ENCODE peak calls at places on chromosomes 11 and 22, in seven cellular contexts. One of them, this sample, is unnamed.

GRCh38 chr11:86208572-86208971 is 36.0 kb upstream of the EED start:
- DNase-seq in left colon: no peak
- DNase-seq in CD4-positive, CD25-positive, alpha-beta regulatory T cell: no peak
- DNase-seq in T-helper 2 cell: no peak
- DNase-seq in anterior cingulate cortex: no peak
- DNase-seq in KG1: no peak
- DNase-seq in endothelial cell: no peak
- DNase-seq in this sample: no peak

GRCh38 chr11:2891901-2892214 is 6.3 kb upstream of the CDKN1C start:
- DNase-seq in left colon: peak; percentile 68
- DNase-seq in CD4-positive, CD25-positive, alpha-beta regulatory T cell: no peak
- DNase-seq in T-helper 2 cell: no peak
- DNase-seq in anterior cingulate cortex: no peak
- DNase-seq in KG1: no peak
- DNase-seq in endothelial cell: no peak
- DNase-seq in this sample: no peak

GRCh38 chr22:46675479-46675878 is 55.3 kb downstream of the GRAMD4 start:
- DNase-seq in left colon: no peak
- DNase-seq in CD4-positive, CD25-positive, alpha-beta regulatory T cell: no peak
- DNase-seq in T-helper 2 cell: no peak
- DNase-seq in anterior cingulate cortex: no peak
- DNase-seq in KG1: no peak
- DNase-seq in endothelial cell: no peak
- DNase-seq in this sample: no peak

GRCh38 chr11:84817998-84818397 is 809.1 kb downstream of the DLG2 start:
- DNase-seq in left colon: no peak
- DNase-seq in CD4-positive, CD25-positive, alpha-beta regulatory T cell: no peak
- DNase-seq in T-helper 2 cell: no peak
- DNase-seq in anterior cingulate cortex: no peak
- DNase-seq in KG1: no peak
- DNase-seq in endothelial cell: no peak
- DNase-seq in this sample: no peak

GRCh38 chr22:27985323-27986275 is 66.5 kb upstream of the PITPNB start:
- DNase-seq in left colon: no peak
- DNase-seq in CD4-positive, CD25-positive, alpha-beta regulatory T cell: no peak
- DNase-seq in T-helper 2 cell: no peak
- DNase-seq in anterior cingulate cortex: no peak
- DNase-seq in KG1: no peak
- DNase-seq in endothelial cell: no peak
- DNase-seq in this sample: no peak

GRCh38 chr11:134642206-134642605 is 230.2 kb upstream of the B3GAT1 start:
- DNase-seq in left colon: peak; percentile 11
- DNase-seq in CD4-positive, CD25-positive, alpha-beta regulatory T cell: no peak
- DNase-seq in T-helper 2 cell: no peak
- DNase-seq in anterior cingulate cortex: no peak
- DNase-seq in KG1: no peak
- DNase-seq in endothelial cell: no peak
- DNase-seq in this sample: no peak

GRCh38 chr22:39214383-39215069 is 30.3 kb downstream of the PDGFB start:
- DNase-seq in left colon: no peak
- DNase-seq in CD4-positive, CD25-positive, alpha-beta regulatory T cell: no peak
- DNase-seq in T-helper 2 cell: no peak
- DNase-seq in anterior cingulate cortex: no peak
- DNase-seq in KG1: no peak
- DNase-seq in endothelial cell: no peak
- DNase-seq in this sample: no peak

GRCh38 chr11:112163875-112164521 is at the start of gene IL18:
- DNase-seq in left colon: peak; percentile 78
- DNase-seq in CD4-positive, CD25-positive, alpha-beta regulatory T cell: no peak
- DNase-seq in T-helper 2 cell: no peak
- DNase-seq in anterior cingulate cortex: no peak
- DNase-seq in KG1: peak; percentile 62
- DNase-seq in endothelial cell: peak; percentile 17
- DNase-seq in this sample: no peak

GRCh38 chr11:21814169-21814568 is 378.7 kb upstream of the ANO5 start:
- DNase-seq in left colon: no peak
- DNase-seq in CD4-positive, CD25-positive, alpha-beta regulatory T cell: no peak
- DNase-seq in T-helper 2 cell: no peak
- DNase-seq in anterior cingulate cortex: no peak
- DNase-seq in KG1: no peak
- DNase-seq in endothelial cell: no peak
- DNase-seq in this sample: no peak

GRCh38 chr22:29269731-29270474 is 1.8 kb downstream of the EWSR1 start:
- DNase-seq in left colon: peak; percentile 31
- DNase-seq in CD4-positive, CD25-positive, alpha-beta regulatory T cell: peak; percentile 35
- DNase-seq in T-helper 2 cell: no peak
- DNase-seq in anterior cingulate cortex: no peak
- DNase-seq in KG1: no peak
- DNase-seq in endothelial cell: no peak
- DNase-seq in this sample: no peak

GRCh38 chr11:114284021-114284420 is 12.2 kb upstream of the NNMT start:
- DNase-seq in left colon: peak; percentile 45
- DNase-seq in CD4-positive, CD25-positive, alpha-beta regulatory T cell: no peak
- DNase-seq in T-helper 2 cell: no peak
- DNase-seq in anterior cingulate cortex: no peak
- DNase-seq in KG1: no peak
- DNase-seq in endothelial cell: no peak
- DNase-seq in this sample: no peak

GRCh38 chr22:31861226-31861840 is 83.0 kb upstream of the YWHAH start:
- DNase-seq in left colon: no peak
- DNase-seq in CD4-positive, CD25-positive, alpha-beta regulatory T cell: peak; percentile 10
- DNase-seq in T-helper 2 cell: no peak
- DNase-seq in anterior cingulate cortex: no peak
- DNase-seq in KG1: no peak
- DNase-seq in endothelial cell: no peak
- DNase-seq in this sample: no peak

GRCh38 chr11:85772700-85773099 is 38.2 kb downstream of the SYTL2 start:
- DNase-seq in left colon: no peak
- DNase-seq in CD4-positive, CD25-positive, alpha-beta regulatory T cell: no peak
- DNase-seq in T-helper 2 cell: no peak
- DNase-seq in anterior cingulate cortex: no peak
- DNase-seq in KG1: no peak
- DNase-seq in endothelial cell: no peak
- DNase-seq in this sample: no peak

GRCh38 chr22:47369020-47369419 is 606.6 kb downstream of the TBC1D22A start:
- DNase-seq in left colon: no peak
- DNase-seq in CD4-positive, CD25-positive, alpha-beta regulatory T cell: no peak
- DNase-seq in T-helper 2 cell: no peak
- DNase-seq in anterior cingulate cortex: no peak
- DNase-seq in KG1: no peak
- DNase-seq in endothelial cell: no peak
- DNase-seq in this sample: no peak

GRCh38 chr11:62004473-62004872 is 37.0 kb upstream of the FTH1 start:
- DNase-seq in left colon: no peak
- DNase-seq in CD4-positive, CD25-positive, alpha-beta regulatory T cell: no peak
- DNase-seq in T-helper 2 cell: no peak
- DNase-seq in anterior cingulate cortex: peak; percentile 11
- DNase-seq in KG1: no peak
- DNase-seq in endothelial cell: no peak
- DNase-seq in this sample: no peak

GRCh38 chr11:125950696-125951645 is 5.1 kb downstream of the VSIG10L2 start:
- DNase-seq in left colon: peak; percentile 22
- DNase-seq in CD4-positive, CD25-positive, alpha-beta regulatory T cell: no peak
- DNase-seq in T-helper 2 cell: no peak
- DNase-seq in anterior cingulate cortex: no peak
- DNase-seq in KG1: no peak
- DNase-seq in endothelial cell: no peak
- DNase-seq in this sample: no peak

GRCh38 chr11:83219095-83219494 is 25.6 kb downstream of the ANKRD42 start:
- DNase-seq in left colon: no peak
- DNase-seq in CD4-positive, CD25-positive, alpha-beta regulatory T cell: no peak
- DNase-seq in T-helper 2 cell: no peak
- DNase-seq in anterior cingulate cortex: no peak
- DNase-seq in KG1: no peak
- DNase-seq in endothelial cell: peak; percentile 31
- DNase-seq in this sample: no peak